ENCODE peak calls at places on chromosomes 11 and 22, in four cellular contexts. J is Panc1, X is prostate gland, Y is colonic mucosa. Z is an unnamed sample. For H3K27me3 and H3K36me3, the result is how much of the 10 kb centered on the place peaks cover.

GRCh38 chr11:102940714-102941588 is 14.6 kb downstream of the MMP13 start:
- DNase-seq in J (peak), X (peak), Y (peak), Z (peak)

GRCh38 chr11:135002236-135002635 is 590.2 kb upstream of the B3GAT1 start:
- DNase-seq in J (no peak), X (no peak), Y (no peak), Z (no peak)

GRCh38 chr11:46066335-46066734 is 54.9 kb downstream of the PHF21A start:
- DNase-seq in J (no peak), X (peak), Y (no peak), Z (no peak)

GRCh38 chr11:79437274-79437980 is 3.4 kb downstream of the TENM4 start:
- DNase-seq in J (no peak), X (peak), Y (peak), Z (no peak)

GRCh38 chr11:42974510-42974909 is 337.3 kb upstream of the API5 start:
- DNase-seq in J (no peak), X (no peak), Y (no peak), Z (no peak)

GRCh38 chr11:107713009-107713408 is 1.2 kb upstream of the SLN start:
- DNase-seq in J (no peak), X (no peak), Y (no peak), Z (no peak)

GRCh38 chr11:105393326-105393725 is 216.5 kb upstream of the GRIA4 start:
- DNase-seq in J (no peak), X (no peak), Y (no peak), Z (no peak)

GRCh38 chr11:27496461-27496860 is 10.1 kb downstream of the LIN7C start:
- DNase-seq in J (no peak), X (no peak), Y (no peak), Z (no peak)

GRCh38 chr11:2927851-2928604 is 1.2 kb downstream of the PHLDA2 start:
- DNase-seq in J (no peak), X (no peak), Y (peak), Z (no peak)

GRCh38 chr22:29306830-29307657 is 594 bp downstream of the GAS2L1 start:
- DNase-seq in J (no peak), X (peak), Y (peak), Z (no peak)

GRCh38 chr11:47348859-47349258 is 3.6 kb downstream of the MYBPC3 start:
- DNase-seq in J (no peak), X (no peak), Y (no peak), Z (no peak)

GRCh38 chr11:85086511-85087284 is 540.4 kb downstream of the DLG2 start:
- DNase-seq in J (no peak), X (no peak), Y (no peak), Z (no peak)

GRCh38 chr11:2816941-2817421 is 68.6 kb downstream of the CDKN1C start:
- DNase-seq in J (no peak), X (peak), Y (no peak), Z (peak)

GRCh38 chr11:119664063-119664572 is 64.9 kb downstream of the NECTIN1 start:
- DNase-seq in J (no peak), X (peak), Y (peak), Z (no peak)

GRCh38 chr11:119661226-119661625 is 67.8 kb downstream of the NECTIN1 start:
- DNase-seq in J (no peak), X (no peak), Y (no peak), Z (no peak)

GRCh38 chr11:119664701-119665420 is 64.1 kb downstream of the NECTIN1 start:
- DNase-seq in J (no peak), X (no peak), Y (no peak), Z (no peak)

GRCh38 chr11:119663279-119663678 is 65.7 kb downstream of the NECTIN1 start:
- DNase-seq in J (no peak), X (no peak), Y (no peak), Z (no peak)

DNA sequence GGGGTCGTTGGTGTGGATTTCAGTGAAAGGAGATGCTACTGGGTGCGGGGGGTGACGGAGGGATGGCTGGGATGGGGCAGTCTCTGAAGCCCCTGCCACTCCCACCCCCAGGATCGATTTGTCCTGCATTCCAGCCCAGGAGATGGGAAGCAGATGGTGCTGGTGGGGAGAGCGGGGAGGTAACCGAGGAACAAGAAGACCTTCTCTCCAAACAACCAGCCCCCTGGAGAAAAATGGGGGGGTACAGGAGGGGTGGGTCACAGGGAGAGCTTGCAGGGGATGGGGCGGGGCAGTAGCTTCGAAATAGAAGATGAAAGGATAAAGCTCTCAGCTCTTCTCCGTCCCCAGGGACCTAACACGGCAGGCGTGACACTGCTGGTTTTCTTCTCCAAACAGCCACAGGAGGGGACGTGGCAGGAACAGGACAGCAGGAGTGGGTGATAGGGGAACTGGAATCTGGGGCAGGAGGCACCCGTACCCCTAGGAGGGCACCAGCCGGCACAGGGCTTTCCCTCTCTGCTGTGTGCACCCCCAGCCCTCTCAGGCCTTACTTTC is 68.8 kb downstream of the NECTIN1 start:
- DNase-seq in J (no peak), X (no peak), Y (no peak), Z (no peak)
- H3K27me3 ChIP-seq in J (under half), X (under half), Y (under half), Z (under half)

GRCh38 chr11:10485646-10486045 is 30.6 kb downstream of the AMPD3 start:
- DNase-seq in J (no peak), X (no peak), Y (no peak), Z (no peak)

GRCh38 chr11:10483584-10483983 is 28.5 kb downstream of the AMPD3 start:
- DNase-seq in J (no peak), X (no peak), Y (no peak), Z (no peak)

GRCh38 chr11:10486161-10486840 is 31.2 kb downstream of the AMPD3 start:
- DNase-seq in J (no peak), X (no peak), Y (no peak), Z (no peak)

GRCh38 chr11:10483174-10483573 is 28.1 kb downstream of the AMPD3 start:
- DNase-seq in J (no peak), X (no peak), Y (no peak), Z (no peak)

DNA sequence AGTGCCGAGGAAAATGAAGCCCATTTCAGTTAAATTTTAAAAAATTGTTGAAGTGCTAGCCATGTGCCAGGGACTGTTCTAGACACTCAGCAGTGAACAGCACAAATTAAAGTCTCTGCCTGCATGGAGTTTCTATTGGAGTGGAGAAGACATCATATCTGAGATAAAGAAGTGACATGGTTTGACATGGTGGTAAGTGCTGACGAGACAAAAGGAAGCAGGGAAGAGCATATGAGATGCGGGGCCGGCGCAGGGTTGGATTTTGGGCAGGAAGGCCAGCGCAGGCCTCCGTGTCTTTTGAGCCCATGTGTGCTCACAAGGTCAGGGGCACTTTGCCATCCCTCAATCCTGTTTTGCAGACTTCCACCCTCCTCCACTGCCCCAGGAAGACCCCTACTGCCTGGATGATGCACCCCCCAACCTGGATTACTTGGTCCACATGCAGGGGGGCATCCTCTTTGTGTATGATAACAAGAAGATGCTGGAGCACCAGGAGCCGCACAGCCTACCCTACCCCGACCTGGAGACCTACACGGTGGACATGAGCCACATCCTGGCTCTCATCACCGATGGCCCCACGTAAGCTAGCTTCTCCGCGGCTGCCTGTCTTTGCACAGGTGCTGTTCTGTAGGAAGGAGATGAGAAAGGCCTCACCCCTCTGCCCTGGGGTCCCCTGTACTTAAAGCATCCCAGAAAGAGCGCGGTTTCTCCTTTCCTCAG is 29.6 kb downstream of the AMPD3 start:
- DNase-seq in J (no peak), X (no peak), Y (no peak), Z (no peak)
- H3K36me3 ChIP-seq in J (under half), X (under half), Y (under half), Z (under half)

DNA sequence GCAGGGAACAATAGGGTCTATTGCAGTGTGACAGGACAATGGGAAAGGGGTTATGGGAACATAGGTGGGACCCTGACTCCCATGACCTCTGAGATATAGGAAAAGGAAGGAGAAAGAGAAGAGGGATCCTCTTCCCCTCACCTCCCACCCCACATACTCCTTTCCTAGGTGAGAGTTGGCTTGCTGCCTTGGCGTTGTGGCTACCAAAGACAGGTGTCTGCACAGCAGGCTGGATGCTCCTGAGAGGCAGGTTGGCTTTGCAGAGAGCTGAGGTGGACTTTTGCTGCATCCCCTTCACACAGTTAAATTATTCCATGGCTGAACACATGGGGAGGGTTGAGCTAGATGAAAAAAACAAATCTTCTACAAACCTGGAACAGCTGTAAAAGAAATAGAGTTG is 80.7 kb downstream of the SYT9 start:
- DNase-seq in J (no peak), X (no peak), Y (no peak), Z (no peak)
- TF ChIP-seq CTCF in J (no peak), X (no peak), Y (no peak), Z (no peak)

GRCh38 chr11:12995823-12996222 is 13.3 kb upstream of the RASSF10 start:
- DNase-seq in J (no peak), X (no peak), Y (no peak), Z (no peak)

GRCh38 chr11:12997168-12997567 is 11.9 kb upstream of the RASSF10 start:
- DNase-seq in J (no peak), X (no peak), Y (no peak), Z (no peak)

GRCh38 chr11:13000721-13001120 is 8.4 kb upstream of the RASSF10 start:
- DNase-seq in J (no peak), X (no peak), Y (no peak), Z (no peak)

GRCh38 chr11:13000116-13000515 is 9.0 kb upstream of the RASSF10 start:
- DNase-seq in J (no peak), X (no peak), Y (no peak), Z (no peak)

DNA sequence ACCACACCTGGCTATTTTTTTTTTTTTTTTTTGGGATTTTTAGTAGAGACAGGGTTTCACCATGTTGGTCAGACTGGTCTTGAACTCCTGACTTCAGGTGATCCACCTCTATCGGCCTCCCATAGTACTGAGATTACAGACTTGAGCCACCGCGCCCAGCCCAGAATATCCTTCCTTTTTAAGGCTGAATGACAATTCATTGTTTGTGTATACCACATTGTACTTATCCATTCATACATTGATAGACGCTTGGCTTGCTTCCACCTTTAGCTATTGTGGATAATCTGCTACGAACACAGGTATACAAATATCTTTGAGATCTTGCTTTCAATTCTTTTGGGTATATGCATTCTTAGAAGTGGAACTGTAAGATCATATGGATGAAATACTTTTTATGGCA is 10.8 kb upstream of the RASSF10 start:
- DNase-seq in J (no peak), X (no peak), Y (no peak), Z (no peak)
- H3K27me3 ChIP-seq in J (under half), X (under half), Y (under half), Z (under half)